ENCODE peak calls at places on chromosomes 4 and X, in six cellular contexts. S, Z, H, F, X and Y are unnamed samples.

GRCh38 chrX:30504309-30504708 is 73.3 kb downstream of the TASL start:
- DNase-seq in F (no peak), H (no peak), S (no peak), Z (no peak), X (no peak), Y (no peak)

GRCh38 chr4:123939621-123940020 is 543.0 kb downstream of the SPRY1 start:
- DNase-seq in S (no peak), F (no peak), Z (no peak), H (no peak), X (peak; percentile 81), Y (no peak)

GRCh38 chrX:39574178-39574577 is 523.6 kb downstream of the BCOR start:
- DNase-seq in F (no peak), X (no peak), H (no peak), S (no peak), Z (no peak), Y (no peak)

GRCh38 chrX:29699214-29699613 is 516.1 kb upstream of the MAGEB2 start:
- DNase-seq in X (no peak), H (no peak), F (no peak), S (no peak), Z (no peak), Y (no peak)

GRCh38 chr4:185893500-185893899 is 81.5 kb upstream of the SORBS2 start:
- DNase-seq in F (no peak), Z (no peak), H (no peak), S (no peak), X (no peak), Y (no peak)

GRCh38 chr4:30844861-30845582 is 124.9 kb downstream of the PCDH7 start:
- DNase-seq in X (no peak), Z (no peak), S (no peak), H (no peak), F (no peak), Y (no peak)

GRCh38 chrX:69158166-69159040 is 6.8 kb downstream of the PJA1 start:
- DNase-seq in F (peak; percentile 57), X (peak; percentile 63), S (peak; percentile 17), H (no peak), Z (no peak), Y (no peak)

GRCh38 chrX:9913041-9913440 is 54.1 kb upstream of the CLDN34 start:
- DNase-seq in Z (no peak), X (no peak), S (peak; percentile 9), H (no peak), F (no peak), Y (no peak)

GRCh38 chrX:1391370-1391706 is 575 bp downstream of the SLC25A6 start:
- DNase-seq in F (no peak), Z (no peak), X (no peak), S (no peak), H (peak; percentile 53), Y (no peak)

GRCh38 chrX:19848110-19848509 is 39.3 kb downstream of the SH3KBP1 start:
- DNase-seq in Z (no peak), H (no peak), F (no peak), X (no peak), S (no peak), Y (no peak)

GRCh38 chr4:54281060-54281781 is 52.1 kb downstream of the PDGFRA start:
- DNase-seq in X (peak; percentile 84), S (peak; percentile 90), Z (peak; percentile 56), F (peak; percentile 65), H (peak; percentile 69), Y (no peak)

GRCh38 chr4:26330186-26330787 is 9.5 kb downstream of the RBPJ start:
- DNase-seq in F (no peak), H (no peak), X (peak; percentile 69), S (peak; percentile 44), Z (no peak), Y (no peak)

GRCh38 chrX:103175944-103176753 is 38.8 kb upstream of the BEX4 start:
- DNase-seq in X (peak; percentile 58), F (peak; percentile 51), S (peak; percentile 21), H (no peak), Z (peak; percentile 40), Y (no peak)

GRCh38 chr4:123393696-123394095 is 2.9 kb upstream of the SPRY1 start:
- DNase-seq in S (no peak), H (no peak), X (no peak), F (no peak), Z (no peak), Y (no peak)

GRCh38 chr4:2418652-2419571 is at the start of gene CFAP99:
- DNase-seq in X (peak; percentile 93), Z (peak; percentile 95), H (peak; percentile 87), S (peak; percentile 97), F (peak; percentile 98), Y (peak; percentile 80)
- H3K27ac ChIP-seq in X (no peak within 1 kb of the TSS), Z (peak within 1 kb of the TSS; percentile 75), H (peak within 1 kb of the TSS; percentile 19), S (no peak within 1 kb of the TSS), F (peak within 1 kb of the TSS; percentile 54), Y (peak within 1 kb of the TSS; percentile 76)

GRCh38 chr4:103032575-103032974 is 13.1 kb upstream of the SLC9B1 start:
- DNase-seq in Z (no peak), X (peak; percentile 29), F (no peak), S (no peak), H (no peak), Y (no peak)
- TF ChIP-seq CTCF in Z (no peak), X (peak; percentile 83), F (no peak), S (no peak), H (peak; percentile 9), Y (no peak)

GRCh38 chr4:44086753-44087152 is 361.9 kb downstream of the KCTD8 start:
- DNase-seq in F (no peak), S (no peak), H (no peak), Z (no peak), X (no peak), Y (no peak)
- H3K4me3 ChIP-seq in F (no peak overlapping the region), S (no peak overlapping the region), H (no peak overlapping the region), Z (no peak overlapping the region), X (no peak overlapping the region), Y (no peak overlapping the region)

GRCh38 chrX:125210146-125210545 is 109.5 kb upstream of the TEX13C start:
- DNase-seq in F (no peak), X (no peak), S (no peak), Z (no peak), H (no peak), Y (no peak)
- H3K27ac ChIP-seq in F (no peak overlapping the region), X (no peak overlapping the region), S (no peak overlapping the region), Z (no peak overlapping the region), H (no peak overlapping the region), Y (no peak overlapping the region)

GRCh38 chr4:140706276-140706625 is 49.9 kb downstream of the TBC1D9 start:
- DNase-seq in Z (no peak), S (no peak), F (no peak), X (no peak), H (no peak), Y (no peak)

GRCh38 chr4:140706665-140707064 is 49.5 kb downstream of the TBC1D9 start:
- DNase-seq in S (no peak), H (no peak), F (no peak), X (no peak), Z (no peak), Y (no peak)

GRCh38 chr4:140704392-140704955 is 51.7 kb downstream of the TBC1D9 start:
- DNase-seq in X (no peak), H (no peak), Z (no peak), F (no peak), S (no peak), Y (no peak)

GRCh38 chr4:140704964-140705363 is 51.2 kb downstream of the TBC1D9 start:
- DNase-seq in X (no peak), H (no peak), F (no peak), Z (no peak), S (no peak), Y (no peak)

DNA sequence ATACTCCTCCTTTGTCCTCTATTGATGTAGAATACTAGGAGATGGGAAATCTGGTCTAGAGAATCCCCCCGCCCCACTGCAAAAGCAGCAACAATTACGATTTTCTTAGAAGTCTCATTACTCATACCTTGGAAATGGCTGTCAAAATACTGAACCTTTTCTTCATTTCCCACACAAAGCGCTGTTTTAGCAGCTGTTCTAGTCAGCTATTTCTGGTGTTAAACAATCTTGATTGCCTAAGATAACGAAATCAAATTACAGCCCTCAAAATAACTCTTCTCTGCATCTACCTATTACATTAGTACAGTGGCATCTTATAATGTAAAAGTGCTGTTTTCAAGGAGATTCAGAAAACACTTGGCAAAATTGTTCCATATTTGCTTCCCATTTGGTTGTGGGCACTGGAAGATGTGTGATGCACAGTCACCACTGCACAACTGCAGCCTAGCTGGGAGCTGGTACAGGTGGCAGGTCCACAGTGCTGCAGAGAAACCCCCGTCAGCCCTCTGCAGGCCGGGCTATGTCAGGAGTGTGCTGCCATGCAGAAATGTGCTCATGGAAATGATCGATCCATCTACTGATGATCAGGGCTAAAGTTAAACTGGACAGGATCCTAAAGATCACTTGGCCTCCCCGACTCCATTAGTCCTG is 50.4 kb downstream of the TBC1D9 start:
- DNase-seq in S (no peak), H (no peak), X (no peak), Z (no peak), F (no peak), Y (no peak)
- TF ChIP-seq CTCF in S (no peak), H (no peak), X (no peak), Z (no peak), F (no peak), Y (no peak)

DNA sequence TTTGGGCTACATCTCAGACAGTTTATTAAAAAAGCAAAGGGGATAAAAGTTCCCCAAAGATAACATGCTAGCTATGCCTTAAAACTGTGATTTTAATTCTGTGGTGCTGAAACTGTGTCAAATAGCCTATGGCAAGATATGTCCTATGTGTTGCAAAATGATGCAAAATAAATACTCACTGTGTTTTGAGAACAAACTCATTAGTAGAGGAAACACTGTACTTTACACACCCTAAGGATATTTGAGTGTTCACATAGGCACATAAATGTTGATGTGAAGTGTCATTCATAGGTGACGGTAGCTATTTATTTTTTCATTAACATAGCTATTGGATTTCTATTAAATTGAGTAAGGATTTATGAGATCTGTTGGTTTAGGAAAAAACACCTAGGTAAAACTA is 351.9 kb downstream of the FAT4 start:
- DNase-seq in F (no peak), X (no peak), S (no peak), H (no peak), Z (no peak), Y (no peak)
- H3K4me3 ChIP-seq in F (no peak overlapping the region), X (no peak overlapping the region), S (no peak overlapping the region), H (no peak overlapping the region), Z (no peak overlapping the region), Y (no peak overlapping the region)

DNA sequence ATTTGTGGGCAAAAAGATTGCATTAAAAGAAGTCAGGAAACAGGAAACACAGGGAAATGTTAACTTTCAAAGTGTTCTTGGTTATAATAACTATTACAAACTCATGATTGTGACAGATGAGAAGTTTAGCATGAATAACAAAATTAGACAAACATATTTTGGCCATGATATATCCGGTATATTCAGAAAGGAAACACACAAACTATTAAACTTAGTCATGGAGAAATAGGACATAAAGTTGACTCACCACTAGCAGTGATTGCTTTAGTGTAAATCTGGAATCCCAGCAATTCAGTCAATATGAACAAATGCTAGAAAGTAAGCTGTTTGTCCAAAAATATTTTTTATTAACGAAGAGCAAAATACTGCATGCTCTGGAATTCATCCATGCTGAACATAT is 1299.9 kb downstream of the C4orf33 start:
- DNase-seq in F (no peak), H (no peak), X (peak; percentile 47), Z (no peak), S (no peak), Y (no peak)
- H3K27ac ChIP-seq in F (no peak overlapping the region), H (no peak overlapping the region), X (peak overlapping the region; percentile 56), Z (no peak overlapping the region), S (no peak overlapping the region), Y (no peak overlapping the region)

GRCh38 chrX:37646254-37646653 is 39.3 kb upstream of the XK start:
- DNase-seq in Z (no peak), H (no peak), F (no peak), X (no peak), S (no peak), Y (no peak)
- TF ChIP-seq CTCF in Z (no peak), H (no peak), F (no peak), X (no peak), S (no peak), Y (no peak)